ENCODE peak calls at places on chromosome 19, in five cellular contexts. X is left cardiac atrium; A is germinal center; D is iris pigment epithelial cell; U is effector memory CD4-positive, alpha-beta T cell. S is an unnamed sample.
A peak's percentile ranks its signal among the peaks of the same experiment; 100 is the strongest.

GRCh38 chr19:32675720-32676185 is at the start of gene RGS9BP:
- DNase-seq in X (peak; percentile 92), U (peak; percentile 65), A (peak; percentile 65), D (peak; percentile 72), S (peak; percentile 69)

GRCh38 chr19:48170817-48171347 is 402 bp downstream of the ZSWIM9 start:
- DNase-seq in A (no peak), X (no peak), U (no peak), D (no peak), S (no peak)

GRCh38 chr19:48501446-48501960 is 10.1 kb downstream of the LMTK3 start:
- DNase-seq in U (peak; percentile 47), D (no peak), A (peak; percentile 55), X (no peak), S (peak; percentile 39)

GRCh38 chr19:35963514-35963913 is 27.3 kb downstream of the LRFN3 start:
- DNase-seq in U (no peak), X (no peak), D (peak; percentile 66), A (no peak), S (no peak)

GRCh38 chr19:38735257-38735686 is 9.0 kb downstream of the CAPN12 start:
- DNase-seq in U (peak; percentile 37), X (no peak), A (peak; percentile 71), D (no peak), S (peak; percentile 45)

GRCh38 chr19:14310055-14310454 is 71.2 kb upstream of the ADGRE5 start:
- DNase-seq in U (no peak), X (no peak), D (no peak), A (no peak), S (no peak)

GRCh38 chr19:49316284-49316683 is 8.7 kb downstream of the SLC6A16 start:
- DNase-seq in D (no peak), U (no peak), A (no peak), X (no peak), S (no peak)

GRCh38 chr19:11138659-11139526 is 16.7 kb downstream of the SPC24 start:
- DNase-seq in U (no peak), A (no peak), D (peak; percentile 81), X (peak; percentile 86), S (no peak)

GRCh38 chr19:56066152-56067023 is 54.7 kb downstream of the ZNF787 start:
- DNase-seq in D (no peak), U (peak; percentile 31), A (peak; percentile 78), X (peak; percentile 75), S (peak; percentile 33)